ENCODE peak calls at places on chromosomes 13 and 19, in nine cellular contexts. J, V, X, K, S, O, G, D and W are unnamed samples.

GRCh38 chr13:59776924-59777690 is 386.6 kb downstream of the DIAPH3 start:
- DNase-seq in K (peak; percentile 86), S (no peak), V (peak; percentile 88), G (no peak), O (no peak), X (no peak), J (no peak), D (no peak), W (no peak)

GRCh38 chr19:16645140-16645539 is 14.8 kb downstream of the SMIM7 start:
- DNase-seq in V (no peak), J (no peak), X (no peak), S (no peak), G (no peak), O (no peak), K (no peak), D (no peak), W (no peak)

GRCh38 chr19:2883686-2884439 is 16.7 kb downstream of the ZNF556 start:
- DNase-seq in X (no peak), G (no peak), O (no peak), J (no peak), S (no peak), V (peak; percentile 48), D (no peak), K (no peak), W (peak; percentile 33)

GRCh38 chr13:26328326-26328725 is 74.4 kb downstream of the CDK8 start:
- DNase-seq in O (no peak), D (no peak), K (peak; percentile 2), J (no peak), V (no peak), G (no peak), X (no peak), S (no peak), W (no peak)

GRCh38 chr19:9934132-9934950 is 2.0 kb downstream of the OLFM2 start:
- DNase-seq in S (peak; percentile 89), K (peak; percentile 89), O (peak; percentile 66), X (peak; percentile 92), V (peak; percentile 90), G (peak; percentile 58), D (peak; percentile 95), J (peak; percentile 91), W (peak; percentile 86)

GRCh38 chr13:50400930-50401553 is 385.8 kb downstream of the KCNRG start:
- DNase-seq in D (no peak), J (no peak), X (no peak), K (no peak), O (no peak), S (no peak), G (no peak), V (peak; percentile 90), W (no peak)

GRCh38 chr13:85666356-85666755 is 132.9 kb downstream of the SLITRK6 start:
- DNase-seq in V (no peak), S (no peak), D (peak; percentile 85), X (no peak), G (no peak), O (no peak), K (no peak), J (peak; percentile 2), W (no peak)

GRCh38 chr19:6226012-6226411 is 53.8 kb downstream of the MLLT1 start:
- DNase-seq in K (no peak), G (no peak), V (no peak), J (no peak), O (no peak), S (no peak), X (no peak), D (no peak), W (no peak)

DNA sequence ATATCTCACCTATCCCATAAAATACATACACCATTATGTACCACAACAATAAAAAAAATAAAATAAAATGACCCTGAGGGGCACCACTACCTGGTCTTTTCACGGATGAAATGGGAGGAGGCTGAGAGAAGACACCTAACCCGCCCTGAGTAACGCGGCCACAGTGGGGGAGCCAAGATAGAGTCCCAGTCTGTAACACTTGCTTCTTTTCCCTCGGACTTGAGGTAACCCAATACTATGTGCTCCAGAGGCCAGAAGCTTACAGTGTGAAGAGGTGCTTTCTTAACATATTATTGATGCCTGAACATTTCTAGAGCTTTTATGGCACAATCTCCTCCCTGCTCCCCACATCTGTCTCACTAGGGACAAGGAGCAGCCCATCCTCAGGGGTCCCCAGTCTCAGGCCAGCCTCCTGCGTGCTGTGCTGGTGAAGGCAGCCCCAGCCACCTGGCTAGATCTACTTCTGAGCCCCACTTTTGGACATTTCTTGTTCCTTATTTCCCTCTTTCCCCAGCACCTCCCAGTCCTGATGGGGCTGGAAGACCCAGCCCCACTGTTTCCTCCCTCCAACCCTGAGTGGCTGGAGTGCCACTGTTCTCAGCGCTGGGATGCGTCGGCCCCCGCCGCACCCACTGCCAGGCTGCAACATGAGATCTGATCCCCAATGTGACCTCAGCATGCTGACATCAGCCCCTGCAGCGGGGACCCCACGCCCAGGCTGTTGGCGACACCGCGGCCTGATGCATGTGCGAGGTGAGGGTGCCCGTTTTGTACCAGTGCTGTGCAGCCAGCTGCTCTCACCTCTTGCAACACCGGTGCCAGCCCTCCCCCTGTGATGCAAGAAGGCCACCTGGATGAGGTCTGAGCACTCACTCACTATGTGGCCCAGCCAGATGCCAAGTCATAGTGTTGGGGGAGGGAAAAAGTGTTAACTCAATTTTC is 143.3 kb downstream of the DCLK1 start:
- DNase-seq in J (no peak), V (no peak), D (peak; percentile 63), O (no peak), S (no peak), X (no peak), G (no peak), K (no peak), W (no peak)
- TF ChIP-seq EZH2phosphoT487 in J (no peak), V (no peak), D (no peak), O (no peak), S (no peak), X (no peak), G (no peak), K (no peak), W (no peak)

GRCh38 chr19:18731562-18732008 is 48.1 kb downstream of the CRTC1 start:
- DNase-seq in V (no peak), G (no peak), O (no peak), S (peak; percentile 71), K (no peak), J (no peak), D (no peak), X (no peak), W (no peak)
- TF ChIP-seq EZH2phosphoT487 in V (no peak), G (no peak), O (no peak), S (no peak), K (no peak), J (no peak), D (no peak), X (no peak), W (no peak)

GRCh38 chr19:688214-688613 is 7.0 kb downstream of the PRSS57 start:
- DNase-seq in X (no peak), S (no peak), D (no peak), K (no peak), G (no peak), O (no peak), V (no peak), J (no peak), W (no peak)

GRCh38 chr19:688992-689391 is 6.3 kb downstream of the PRSS57 start:
- DNase-seq in J (no peak), S (no peak), X (no peak), G (no peak), K (no peak), D (no peak), V (no peak), O (no peak), W (no peak)

GRCh38 chr19:687569-688166 is 7.6 kb downstream of the PRSS57 start:
- DNase-seq in O (no peak), S (no peak), K (no peak), V (no peak), J (no peak), D (no peak), X (no peak), G (no peak), W (no peak)

GRCh38 chr19:686589-687297 is 8.5 kb downstream of the PRSS57 start:
- DNase-seq in J (no peak), G (no peak), K (no peak), X (no peak), V (no peak), D (no peak), O (no peak), S (no peak), W (no peak)

GRCh38 chr19:690203-690602 is 5.0 kb downstream of the PRSS57 start:
- DNase-seq in J (no peak), G (no peak), V (no peak), S (no peak), D (no peak), O (no peak), X (no peak), K (no peak), W (no peak)
- TF ChIP-seq EZH2phosphoT487 in J (no peak), G (no peak), V (no peak), S (no peak), D (no peak), O (no peak), X (no peak), K (no peak), W (no peak)

DNA sequence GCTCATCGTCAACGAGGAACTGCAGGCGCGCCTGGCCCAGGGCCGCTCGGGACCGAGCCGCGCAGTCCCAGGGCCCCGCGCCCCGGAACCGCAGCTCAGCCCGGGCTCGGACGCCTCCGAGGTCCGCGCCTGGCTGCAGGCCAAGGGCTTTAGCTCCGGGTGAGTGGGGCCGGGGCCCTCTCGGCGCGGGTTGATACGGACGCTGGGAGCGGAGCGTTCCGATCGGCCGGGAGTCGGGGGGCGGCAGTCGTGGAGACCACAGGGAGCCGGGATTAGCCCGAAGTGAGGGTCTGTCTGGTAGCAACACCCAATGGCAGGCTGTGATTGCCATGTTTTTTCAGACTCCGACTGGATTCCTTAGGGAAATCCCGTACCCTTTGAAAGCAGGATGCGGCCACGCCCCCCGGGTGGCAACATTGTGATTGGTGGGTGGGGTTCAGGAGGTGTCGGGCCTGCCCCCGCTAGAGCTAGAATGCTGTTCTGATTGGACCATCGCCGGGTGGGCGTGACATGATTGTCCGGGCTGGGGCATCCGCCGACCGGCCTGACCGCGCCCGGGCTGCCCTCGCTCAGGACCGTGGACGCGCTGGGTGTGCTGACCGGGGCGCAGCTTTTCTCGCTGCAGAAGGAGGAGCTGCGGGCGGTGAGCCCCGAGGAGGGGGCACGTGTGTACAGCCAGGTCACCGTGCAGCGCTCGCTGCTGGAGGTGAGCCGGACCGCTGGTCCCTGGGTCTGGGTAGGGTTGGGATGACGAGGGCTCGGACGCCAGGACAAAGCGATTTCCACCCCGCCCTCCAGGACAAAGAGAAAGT is 11.3 kb downstream of the EPS8L1 start:
- DNase-seq in G (no peak), J (peak; percentile 99), D (peak; percentile 100), K (no peak), V (peak; percentile 97), S (peak; percentile 94), X (peak; percentile 99), O (no peak), W (no peak)
- TF ChIP-seq EZH2phosphoT487 in G (no peak), J (peak; percentile 41), D (no peak), K (no peak), V (peak; percentile 29), S (no peak), X (no peak), O (no peak), W (no peak)

GRCh38 chr19:57560049-57560491 is 407 bp upstream of the ZNF550 start:
- DNase-seq in G (no peak), S (no peak), O (no peak), K (peak; percentile 55), V (peak; percentile 88), X (peak; percentile 30), D (no peak), J (no peak), W (no peak)
- TF ChIP-seq EZH2phosphoT487 in G (no peak), S (no peak), O (no peak), K (no peak), V (no peak), X (no peak), D (no peak), J (no peak), W (no peak)